ENCODE peak calls at places on chromosome 6, in six cellular contexts. O, S, R, F, G and L are unnamed samples.

GRCh38 chr6:34059136-34059731 is 86.7 kb downstream of the GRM4 start:
- DNase-seq in R (no peak), S (no peak), G (no peak), F (no peak), O (no peak), L (no peak)

GRCh38 chr6:90288404-90288803 is 8.2 kb downstream of the BACH2 start:
- DNase-seq in R (no peak), G (no peak), O (no peak), F (no peak), S (no peak), L (no peak)

GRCh38 chr6:147508073-147508870 is at the start of gene SAMD5:
- DNase-seq in R (no peak), S (peak), F (peak), O (peak), G (peak), L (peak)

GRCh38 chr6:26432622-26433021 is 7.7 kb upstream of the BTN3A3 start:
- DNase-seq in S (no peak), F (peak), R (no peak), O (no peak), G (no peak), L (no peak)

GRCh38 chr6:147643341-147644200 is 135.1 kb downstream of the SAMD5 start:
- DNase-seq in O (no peak), R (no peak), F (no peak), G (no peak), S (no peak), L (no peak)

GRCh38 chr6:45630801-45631200 is 253.1 kb upstream of the SUPT3H start:
- DNase-seq in S (no peak), F (no peak), O (no peak), R (no peak), G (no peak), L (no peak)

GRCh38 chr6:101912266-101912665 is 518.8 kb downstream of the GRIK2 start:
- DNase-seq in F (no peak), O (no peak), R (no peak), G (no peak), S (no peak), L (no peak)

GRCh38 chr6:10451828-10452509 is 37.1 kb upstream of the TFAP2A start:
- DNase-seq in R (no peak), F (no peak), O (no peak), S (no peak), G (no peak), L (no peak)

GRCh38 chr6:88780714-88781389 is 182.6 kb downstream of the RNGTT start:
- DNase-seq in G (no peak), F (peak), O (peak), S (peak), R (peak), L (no peak)

GRCh38 chr6:163327936-163328335 is 86.6 kb upstream of the QKI start:
- DNase-seq in R (no peak), S (no peak), O (peak), G (no peak), F (no peak), L (no peak)

GRCh38 chr6:31438677-31439076 is 35.3 kb downstream of the MICA start:
- DNase-seq in R (no peak), O (no peak), G (no peak), S (no peak), F (no peak), L (no peak)

GRCh38 chr6:150930816-150931215 is 65.3 kb downstream of the MTHFD1L start:
- DNase-seq in G (no peak), O (no peak), S (no peak), F (no peak), R (no peak), L (no peak)

GRCh38 chr6:149864578-149865535 is 698 bp upstream of the LRP11 start:
- DNase-seq in R (no peak), G (peak), S (peak), O (peak), F (peak), L (no peak)

GRCh38 chr6:136963259-136963658 is 41.2 kb downstream of the SLC35D3 start:
- DNase-seq in F (no peak), O (no peak), G (no peak), R (no peak), S (no peak), L (no peak)

GRCh38 chr6:85250586-85251216 is 199.2 kb upstream of the NT5E start:
- DNase-seq in R (no peak), O (no peak), S (no peak), F (peak), G (no peak), L (no peak)

GRCh38 chr6:129645371-129646139 is 64.4 kb downstream of the ARHGAP18 start:
- DNase-seq in S (no peak), R (no peak), G (no peak), O (no peak), F (peak), L (no peak)

GRCh38 chr6:166760288-166760687 is 133.2 kb upstream of the RPS6KA2 start:
- DNase-seq in O (no peak), S (no peak), R (no peak), G (no peak), F (no peak), L (no peak)

GRCh38 chr6:29017428-29017802 is 12.3 kb upstream of the ZNF311 start:
- DNase-seq in G (no peak), R (no peak), S (no peak), O (no peak), F (no peak), L (no peak)

DNA sequence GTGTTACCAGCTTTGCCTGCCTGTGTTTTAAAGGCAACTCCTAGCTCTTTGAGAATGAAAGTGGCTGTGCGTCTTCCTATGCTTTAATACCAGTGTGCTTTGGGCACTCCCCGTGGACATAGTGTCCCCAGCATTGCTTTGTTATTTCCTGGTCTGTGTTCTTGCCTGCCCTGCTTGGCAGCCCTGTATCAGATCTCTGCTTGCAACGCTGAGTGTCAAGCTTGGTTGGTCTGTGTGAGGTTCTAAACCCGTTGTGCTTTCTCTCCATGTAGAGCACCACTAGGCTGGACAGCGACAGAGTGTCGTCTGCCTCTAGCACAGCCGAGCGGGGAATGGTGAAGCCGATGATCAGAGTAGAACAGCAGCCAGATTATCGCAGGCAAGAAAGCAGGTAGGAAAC is 80.2 kb downstream of the AFDN start:
- DNase-seq in S (no peak), O (peak), F (no peak), G (no peak), R (no peak), L (no peak)
- TF ChIP-seq TAF1 in S (no peak), O (no peak), F (no peak), G (no peak), R (no peak), L (no peak)

GRCh38 chr6:65671922-65672321 is 35.1 kb downstream of the EYS start:
- DNase-seq in G (no peak), F (peak), O (no peak), S (no peak), R (no peak), L (no peak)
- TF ChIP-seq TAF1 in G (no peak), F (no peak), O (no peak), S (no peak), R (no peak), L (no peak)

DNA sequence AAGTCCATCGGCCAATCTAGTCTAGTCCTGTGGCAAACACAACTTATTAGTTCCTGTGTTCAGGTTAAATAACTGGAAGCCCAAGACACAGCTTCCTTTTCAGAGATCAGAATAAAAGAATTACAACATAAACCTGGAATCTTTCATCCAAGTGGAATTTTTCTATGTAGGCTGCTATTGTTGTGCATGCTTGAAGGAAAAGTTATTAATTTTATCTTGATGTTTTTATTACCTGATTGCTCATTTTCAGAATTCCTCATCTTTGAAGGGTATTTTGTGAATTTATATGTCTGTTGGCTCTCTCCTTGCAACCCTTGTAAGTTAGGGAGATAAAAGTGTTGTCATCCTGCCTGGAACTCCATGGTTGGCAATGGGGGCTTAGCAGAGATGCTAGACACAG is 367.2 kb upstream of the MARCKS start:
- DNase-seq in G (no peak), R (no peak), S (no peak), O (no peak), F (no peak), L (no peak)
- TF ChIP-seq TAF1 in G (no peak), R (no peak), S (no peak), O (no peak), F (no peak), L (no peak)

DNA sequence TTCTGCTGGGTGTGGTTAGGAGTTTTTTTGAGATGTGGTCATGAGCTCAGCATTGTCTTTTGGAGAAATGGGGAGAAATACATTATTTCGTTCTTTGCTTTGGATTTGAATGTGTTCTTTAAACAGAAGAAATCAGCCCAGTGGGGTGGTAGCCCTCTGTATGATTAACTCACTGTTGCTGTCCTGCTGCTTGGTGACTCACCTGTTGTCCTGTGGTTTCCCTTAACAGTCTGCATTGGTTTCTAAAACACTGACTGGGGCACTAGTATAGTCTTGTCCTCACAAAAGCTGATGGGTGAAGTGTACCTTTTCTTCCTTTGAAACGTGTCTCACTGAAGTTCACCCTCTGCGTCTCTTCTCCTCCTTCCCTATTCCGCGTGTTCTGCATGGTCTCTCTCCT is 66.7 kb downstream of the AFDN start:
- DNase-seq in R (no peak), F (peak), O (no peak), S (no peak), G (no peak), L (no peak)
- TF ChIP-seq TAF1 in R (no peak), F (no peak), O (no peak), S (no peak), G (no peak), L (no peak)

GRCh38 chr6:32785781-32786533 is 22.6 kb upstream of the HLA-DQB2 start:
- DNase-seq in G (peak), O (peak), F (peak), R (peak), S (peak), L (no peak)
- TF ChIP-seq TAF1 in G (no peak), O (no peak), F (no peak), R (no peak), S (no peak), L (no peak)

GRCh38 chr6:133040025-133040838 is 200.9 kb upstream of the EYA4 start:
- DNase-seq in G (no peak), F (peak), O (peak), S (peak), R (no peak), L (no peak)
- TF ChIP-seq TAF1 in G (no peak), F (no peak), O (no peak), S (no peak), R (no peak), L (no peak)

DNA sequence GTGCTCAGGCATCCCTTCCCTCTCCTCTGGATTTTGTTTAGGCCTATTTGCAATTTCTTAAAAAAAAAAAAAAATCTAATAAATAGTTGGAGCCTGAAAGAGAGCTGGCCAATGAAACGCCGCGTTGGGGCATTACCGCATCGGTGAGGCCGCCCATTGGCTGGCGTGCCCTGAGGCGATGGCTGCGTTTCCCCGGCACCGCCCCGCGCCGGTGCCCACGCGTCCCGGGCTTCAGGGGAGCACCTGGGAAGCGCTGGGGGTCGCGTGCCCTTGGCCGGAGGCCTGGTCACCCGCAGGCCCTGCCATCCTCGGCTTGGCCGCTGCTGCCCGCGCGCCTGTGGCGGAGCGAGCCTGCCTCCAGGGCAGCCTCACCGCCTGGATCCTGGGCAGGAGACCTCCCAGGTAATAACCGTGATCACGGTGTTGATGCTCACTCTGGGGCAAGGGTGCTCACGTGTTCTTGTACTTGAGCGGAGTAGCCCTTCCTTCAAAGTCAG is 155.4 kb downstream of the NRN1 start:
- DNase-seq in G (peak), R (no peak), F (no peak), S (peak), O (no peak), L (peak)
- TF ChIP-seq TAF1 in G (no peak), R (no peak), F (no peak), S (no peak), O (no peak), L (no peak)

DNA sequence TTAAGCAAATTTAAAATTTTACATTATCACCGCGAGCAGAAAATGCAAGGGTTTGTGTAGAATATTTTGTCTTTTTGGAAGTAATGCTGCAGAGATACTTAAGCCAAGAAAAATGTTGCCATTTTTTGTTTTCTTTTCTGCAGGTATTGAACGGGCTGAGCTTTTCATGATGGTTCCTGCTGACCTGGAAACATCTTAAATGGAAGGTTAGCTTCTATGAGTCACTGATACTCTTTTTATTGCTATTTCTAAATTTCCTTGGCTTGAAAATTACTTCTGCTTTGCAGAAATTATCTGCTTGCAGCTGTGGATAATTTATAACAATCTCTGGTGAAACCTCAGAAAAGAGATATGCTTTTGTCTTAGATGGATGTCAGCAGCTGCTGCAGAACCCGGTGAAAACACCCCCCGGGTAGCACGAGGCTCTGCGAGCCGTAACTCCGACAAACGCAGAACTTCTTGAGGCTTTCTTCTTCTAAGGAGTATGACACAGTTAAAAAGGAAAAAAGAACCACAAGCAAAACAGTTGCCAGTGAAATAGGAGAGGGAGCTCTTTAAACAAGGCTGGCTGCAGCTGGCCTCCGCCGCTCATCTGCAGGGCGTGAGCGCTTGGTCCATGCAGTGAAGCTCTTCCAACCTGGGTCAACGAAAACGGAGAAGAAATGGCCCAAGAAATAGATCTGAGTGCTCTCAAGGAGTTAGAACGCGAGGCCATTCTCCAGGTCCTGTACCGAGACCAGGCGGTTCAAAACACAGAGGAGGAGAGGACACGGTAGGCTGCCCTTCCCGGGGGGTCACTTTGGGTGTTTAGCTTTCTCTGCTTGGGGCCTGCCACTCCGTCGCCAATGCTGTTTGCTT is 13.0 kb downstream of the SYTL3 start:
- DNase-seq in O (no peak), R (no peak), G (no peak), F (no peak), S (no peak), L (no peak)
- TF ChIP-seq TAF1 in O (no peak), R (no peak), G (no peak), F (no peak), S (no peak), L (no peak)

GRCh38 chr6:81049425-81050042 is 702.9 kb downstream of the TENT5A start:
- DNase-seq in S (no peak), F (no peak), R (no peak), O (no peak), G (no peak), L (no peak)
- TF ChIP-seq TAF1 in S (no peak), F (no peak), R (no peak), O (no peak), G (no peak), L (no peak)

DNA sequence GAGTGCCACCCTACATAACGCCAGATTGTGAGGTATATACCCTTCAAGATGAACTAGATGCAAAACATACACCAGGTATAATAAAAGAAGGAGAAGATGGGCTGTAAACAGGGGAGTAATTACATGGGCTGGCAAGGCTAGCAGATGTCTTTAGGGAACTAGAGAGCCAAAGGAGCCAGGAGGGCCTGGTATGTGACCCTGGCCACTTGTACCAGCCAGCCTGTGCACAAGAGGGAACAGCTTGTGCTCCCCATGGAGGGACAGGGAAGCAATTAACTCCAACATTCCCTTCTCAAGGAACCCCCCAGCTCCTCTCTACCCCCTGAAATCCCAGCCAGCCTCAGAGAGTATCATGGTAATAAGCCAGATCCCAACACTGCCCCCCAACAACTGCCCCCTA is 139.9 kb downstream of the HIVEP2 start:
- DNase-seq in F (no peak), G (no peak), R (no peak), S (no peak), O (no peak), L (no peak)
- TF ChIP-seq TAF1 in F (no peak), G (no peak), R (no peak), S (no peak), O (no peak), L (no peak)